ENCODE peak calls at places on chromosomes 4 and X, in six cellular contexts. T, W, U, P, I and N are unnamed samples.

GRCh38 chr4:156775803-156776202 is 195.8 kb downstream of the PDGFC start:
- DNase-seq in T (no peak), W (no peak), U (no peak), P (no peak), I (no peak), N (no peak)

GRCh38 chrX:43718081-43718480 is 62.0 kb downstream of the MAOA start:
- DNase-seq in T (no peak), W (no peak), U (no peak), P (no peak), I (no peak), N (no peak)

GRCh38 chrX:9899640-9900075 is 67.5 kb upstream of the CLDN34 start:
- DNase-seq in T (peak), W (peak), U (peak), P (no peak), I (no peak), N (no peak)

GRCh38 chr4:78288327-78288726 is 231.2 kb downstream of the FRAS1 start:
- DNase-seq in T (no peak), W (peak), U (no peak), P (no peak), I (no peak), N (no peak)

GRCh38 chr4:24321637-24322036 is 262.7 kb downstream of the DHX15 start:
- DNase-seq in T (no peak), W (no peak), U (no peak), P (no peak), I (no peak), N (no peak)

GRCh38 chr4:128820631-128821119 is 11.2 kb downstream of the JADE1 start:
- DNase-seq in T (no peak), W (no peak), U (peak), P (no peak), I (no peak), N (no peak)

GRCh38 chr4:31053451-31053850 is 333.3 kb downstream of the PCDH7 start:
- DNase-seq in T (no peak), W (no peak), U (no peak), P (no peak), I (no peak), N (no peak)

GRCh38 chr4:38069271-38069760 is 109.1 kb downstream of the PTTG2 start:
- DNase-seq in T (peak), W (peak), U (no peak), P (no peak), I (peak), N (peak)

GRCh38 chr4:93203708-93204107 is 624.8 kb upstream of the ATOH1 start:
- DNase-seq in T (peak), W (no peak), U (no peak), P (no peak), I (no peak), N (peak)

GRCh38 chrX:115968436-115969252 is 201.9 kb upstream of the AGTR2 start:
- DNase-seq in T (no peak), W (peak), U (no peak), P (peak), I (no peak), N (no peak)

DNA sequence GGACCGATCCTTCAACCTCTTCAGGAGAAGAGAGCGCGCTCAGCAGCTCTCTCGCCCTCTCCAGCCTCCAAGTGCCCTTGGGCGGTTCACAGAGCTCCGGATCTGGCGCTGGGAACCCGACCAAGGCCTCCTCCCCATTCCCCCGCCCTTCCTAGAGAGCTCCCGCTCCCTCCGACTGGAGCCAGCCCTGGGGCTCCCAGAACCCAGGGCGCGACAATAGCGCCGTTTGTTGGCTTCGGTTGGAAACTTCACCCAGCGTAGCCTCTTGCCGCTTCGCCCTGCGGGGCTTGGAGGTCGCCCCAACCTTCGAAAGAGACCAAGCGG is 3.1 kb upstream of the SOX3 start:
- DNase-seq in T (no peak), W (no peak), U (no peak), P (no peak), I (peak), N (no peak)
- H3K4me3 ChIP-seq in T (no peak), W (no peak), U (no peak), P (no peak), I (no peak), N (no peak)

GRCh38 chr4:8855781-8856245 is 15.8 kb downstream of the HMX1 start:
- DNase-seq in T (no peak), W (no peak), U (no peak), P (no peak), I (no peak), N (no peak)
- TF ChIP-seq CTCF in T (no peak), W (no peak), U (no peak), P (no peak), I (no peak), N (no peak)

GRCh38 chrX:22122510-22122909 is 90.4 kb downstream of the PHEX start:
- DNase-seq in T (peak), W (peak), U (peak), P (no peak), I (no peak), N (no peak)
- H3K4me3 ChIP-seq in T (no peak), W (no peak), U (no peak), P (no peak), I (no peak), N (no peak)

GRCh38 chr4:172232966-172233365 is 419.8 kb downstream of the GALNTL6 start:
- DNase-seq in T (no peak), W (no peak), U (no peak), P (no peak), I (no peak), N (peak)
- TF ChIP-seq CTCF in T (no peak), W (no peak), U (no peak), P (no peak), I (no peak), N (peak)